ENCODE peak calls at places on chromosomes 7 and 10, in four cellular contexts. B is IMR-90, D is uterus, U is prostate gland. V is an unnamed sample.

GRCh38 chr10:683448-684071 is 5.9 kb downstream of the DIP2C start:
- DNase-seq in D (peak; percentile 83), U (no peak), B (peak; percentile 99), V (no peak)

GRCh38 chr7:157612009-157612663 is 275.3 kb downstream of the DNAJB6 start:
- DNase-seq in D (no peak), B (no peak), U (no peak), V (no peak)

GRCh38 chr10:9045311-9045710 is 990.8 kb downstream of the GATA3 start:
- DNase-seq in D (no peak), U (no peak), B (no peak), V (no peak)

GRCh38 chr10:21194510-21194993 is 297.4 kb upstream of the NEBL start:
- DNase-seq in D (no peak), B (no peak), U (peak; percentile 60), V (peak; percentile 30)

GRCh38 chr7:44964384-44964830 is 14.4 kb downstream of the MYO1G start:
- DNase-seq in D (no peak), U (no peak), B (peak; percentile 28), V (no peak)

GRCh38 chr10:132886211-132887099 is 55.9 kb downstream of the CFAP46 start:
- DNase-seq in B (no peak), U (no peak), D (peak; percentile 8), V (peak; percentile 82)

GRCh38 chr10:3828404-3829192 is 43.6 kb upstream of the KLF6 start:
- DNase-seq in B (peak; percentile 86), U (no peak), D (peak; percentile 47), V (no peak)

GRCh38 chr10:55001422-55001821 is 200.4 kb upstream of the PCDH15 start:
- DNase-seq in U (no peak), B (no peak), D (no peak), V (no peak)

GRCh38 chr7:69677054-69677847 is 79.0 kb downstream of the AUTS2 start:
- DNase-seq in D (no peak), U (no peak), B (no peak), V (no peak)

GRCh38 chr7:18626086-18626485 is 130.5 kb downstream of the HDAC9 start:
- DNase-seq in D (no peak), B (no peak), U (no peak), V (no peak)

GRCh38 chr10:125117941-125118630 is 42.3 kb downstream of the CTBP2 start:
- DNase-seq in B (no peak), U (peak; percentile 72), D (peak; percentile 40), V (peak; percentile 43)

GRCh38 chr10:77641788-77642397 is 4.3 kb upstream of the KCNMA1 start:
- DNase-seq in U (peak; percentile 75), D (peak; percentile 83), B (peak; percentile 83), V (peak; percentile 83)

GRCh38 chr7:6167004-6167551 is 105.3 kb downstream of the CYTH3 start:
- DNase-seq in U (no peak), D (no peak), B (no peak), V (no peak)

GRCh38 chr7:38310601-38311057 is 37.2 kb upstream of the TARP start:
- DNase-seq in U (no peak), B (no peak), D (peak; percentile 43), V (peak; percentile 32)

GRCh38 chr7:127581716-127582115 is 3.7 kb downstream of the GCC1 start:
- DNase-seq in D (no peak), B (no peak), U (no peak), V (no peak)

GRCh38 chr7:105399043-105399725 is 10.5 kb upstream of the SRPK2 start:
- DNase-seq in B (peak; percentile 52), D (no peak), U (no peak), V (no peak)

GRCh38 chr10:21516270-21517131 is 9.0 kb downstream of the SKIDA1 start:
- DNase-seq in D (peak; percentile 46), B (peak; percentile 78), U (peak; percentile 57), V (peak; percentile 92)

GRCh38 chr7:105787071-105787470 is 89.3 kb downstream of the ATXN7L1 start:
- DNase-seq in U (no peak), B (no peak), D (no peak), V (no peak)

GRCh38 chr10:44070282-44070681 is 314.6 kb downstream of the CXCL12 start:
- DNase-seq in U (no peak), B (no peak), D (no peak), V (no peak)

GRCh38 chr7:73633323-73633722 is 9.0 kb upstream of the MLXIPL start:
- DNase-seq in B (no peak), D (no peak), U (no peak), V (no peak)

GRCh38 chr10:90579602-90580242 is 278.1 kb downstream of the HTR7 start:
- DNase-seq in D (no peak), B (peak; percentile 52), U (no peak), V (no peak)

GRCh38 chr7:93249749-93250148 is 17.6 kb downstream of the VPS50 start:
- DNase-seq in U (no peak), D (no peak), B (peak; percentile 25), V (no peak)

GRCh38 chr10:109977382-109977806 is 30.4 kb upstream of the ADD3 start:
- DNase-seq in B (no peak), U (no peak), D (no peak), V (no peak)

GRCh38 chr7:140707132-140707531 is 10.6 kb downstream of the NDUFB2 start:
- DNase-seq in D (no peak), B (no peak), U (no peak), V (no peak)

GRCh38 chr10:118701529-118702323 is 53.0 kb downstream of the CACUL1 start:
- DNase-seq in D (no peak), U (no peak), B (peak; percentile 34), V (no peak)

GRCh38 chr7:31121641-31122040 is 69.5 kb downstream of the ADCYAP1R1 start:
- DNase-seq in B (no peak), U (peak; percentile 2), D (no peak), V (no peak)

GRCh38 chr7:117645456-117646181 is 165.8 kb downstream of the CFTR start:
- DNase-seq in D (no peak), B (peak; percentile 91), U (no peak), V (no peak)

GRCh38 chr10:44385423-44385725 is 477 bp upstream of the CXCL12 start:
- DNase-seq in B (no peak), D (no peak), U (no peak), V (peak; percentile 84)

GRCh38 chr10:30070001-30070759 is 10.8 kb upstream of the JCAD start:
- DNase-seq in U (no peak), B (no peak), D (no peak), V (no peak)

GRCh38 chr7:4102231-4102841 is 579.8 kb upstream of the FOXK1 start:
- DNase-seq in U (no peak), B (no peak), D (no peak), V (no peak)

GRCh38 chr7:158074896-158075632 is 512.6 kb downstream of the PTPRN2 start:
- DNase-seq in D (no peak), U (no peak), B (no peak), V (no peak)

GRCh38 chr7:36272567-36273269 is 116.9 kb upstream of the ANLN start:
- DNase-seq in U (no peak), D (no peak), B (peak; percentile 35), V (no peak)

GRCh38 chr10:133258066-133258817 is 18.4 kb downstream of the ADAM8 start:
- DNase-seq in B (no peak), D (no peak), U (peak; percentile 83), V (peak; percentile 93)

GRCh38 chr10:122264442-122264841 is 6.7 kb upstream of the BTBD16 start:
- DNase-seq in U (no peak), D (no peak), B (peak; percentile 50), V (no peak)

GRCh38 chr10:44706745-44707144 is 204.4 kb upstream of the TMEM72 start:
- DNase-seq in D (no peak), U (no peak), B (peak; percentile 98), V (no peak)

GRCh38 chr7:36639826-36640225 is 84.5 kb downstream of the AOAH start:
- DNase-seq in B (no peak), U (no peak), D (no peak), V (no peak)

GRCh38 chr7:1020849-1021251 is 23.5 kb upstream of the GPR146 start:
- DNase-seq in U (no peak), D (no peak), B (no peak), V (no peak)
- TF ChIP-seq CTCF in U (no peak), D (no peak), B (no peak), V (no peak)

GRCh38 chr10:112952282-112952991 is 2.4 kb downstream of the TCF7L2 start:
- DNase-seq in U (no peak), B (peak; percentile 38), D (no peak), V (no peak)
- TF ChIP-seq POLR2A in U (no peak), B (no peak), D (no peak), V (no peak)

GRCh38 chr7:1232103-1232466 is 587 bp upstream of the UNCX start:
- DNase-seq in U (no peak), B (no peak), D (no peak), V (no peak)
- H3K4me3 ChIP-seq in U (no peak overlapping the region), B (no peak overlapping the region), D (no peak overlapping the region), V (no peak overlapping the region)

GRCh38 chr10:92486637-92487036 is 87.3 kb downstream of the IDE start:
- DNase-seq in U (no peak), D (no peak), B (no peak), V (no peak)
- TF ChIP-seq CTCF in U (no peak), D (no peak), B (no peak), V (no peak)

DNA sequence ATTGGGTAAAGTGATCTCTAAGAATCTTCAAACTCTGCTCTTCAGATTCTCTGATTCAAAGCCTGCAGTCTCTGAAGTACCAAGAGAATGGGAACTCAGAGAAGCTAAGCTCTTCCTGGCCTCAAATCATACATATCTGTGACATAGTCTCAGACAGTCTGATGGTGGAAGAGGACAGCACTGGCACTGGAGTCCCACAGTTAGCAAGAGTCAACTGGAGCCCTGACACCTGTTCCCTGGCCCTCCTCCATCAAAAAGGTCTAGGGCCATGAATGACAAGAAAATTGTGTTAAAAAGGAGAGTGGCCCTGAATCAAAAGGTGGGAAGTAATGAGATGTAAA is 37.7 kb downstream of the PRSS2 start:
- DNase-seq in B (no peak), D (no peak), U (no peak), V (no peak)
- TF ChIP-seq POLR2A in B (no peak), D (no peak), U (no peak), V (no peak)

GRCh38 chr7:155298834-155299538 is 1.3 kb downstream of the INSIG1 start:
- DNase-seq in D (peak; percentile 89), B (peak; percentile 98), U (peak; percentile 95), V (peak; percentile 96)

GRCh38 chr7:155297517-155298287 is at the start of gene INSIG1:
- DNase-seq in D (peak; percentile 87), B (peak; percentile 92), U (peak; percentile 94), V (peak; percentile 98)

GRCh38 chr7:155298288-155298833 is 683 bp downstream of the INSIG1 start:
- DNase-seq in U (no peak), D (no peak), B (no peak), V (peak; percentile 12)

GRCh38 chr7:155300641-155301452 is 3.2 kb downstream of the INSIG1 start:
- DNase-seq in B (no peak), D (no peak), U (no peak), V (no peak)

GRCh38 chr7:155299539-155300202 is 2.0 kb downstream of the INSIG1 start:
- DNase-seq in B (no peak), D (no peak), U (peak; percentile 42), V (no peak)
- H3K4me3 ChIP-seq in B (peak overlapping the region; percentile 55), D (peak overlapping the region; percentile 99), U (peak overlapping the region; percentile 95), V (no peak overlapping the region)

DNA sequence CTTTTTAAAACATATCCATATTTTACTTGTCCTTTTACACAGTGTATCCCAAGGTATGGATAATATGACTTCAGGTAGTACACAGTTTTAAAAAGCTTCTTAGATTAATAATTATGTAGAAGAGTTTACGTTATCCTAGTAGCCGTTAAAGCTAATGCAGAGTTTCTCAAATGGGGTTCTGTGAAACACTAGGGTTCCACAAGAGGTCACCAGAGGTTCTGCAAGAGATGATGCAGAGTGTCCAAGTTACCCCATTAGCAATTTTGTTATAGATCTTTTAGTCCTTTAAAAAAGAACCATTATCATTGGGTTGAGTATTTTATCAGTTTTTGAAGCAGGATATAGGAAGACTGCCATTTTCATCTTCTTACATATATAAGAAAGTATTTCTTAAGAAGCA is 298.9 kb upstream of the HPS1 start:
- DNase-seq in B (no peak), U (no peak), D (no peak), V (no peak)
- TF ChIP-seq CTCF in B (no peak), U (no peak), D (no peak), V (no peak)